ENCODE peak calls at places on chromosome 14, in five cellular contexts. O, Y, D, N and H are unnamed samples.

GRCh38 chr14:75885829-75886228 is 96.0 kb downstream of the TGFB3 start:
- DNase-seq in Y (peak), D (peak), N (no peak), O (peak), H (peak)

GRCh38 chr14:65243766-65244442 is 141.6 kb upstream of the MAX start:
- DNase-seq in Y (no peak), D (no peak), O (peak), N (no peak), H (peak)

GRCh38 chr14:102182190-102182589 is 42.5 kb downstream of the WDR20 start:
- DNase-seq in O (peak), D (no peak), Y (no peak), N (no peak), H (peak)

GRCh38 chr14:81311816-81312215 is 88.3 kb downstream of the STON2 start:
- DNase-seq in O (no peak), D (no peak), Y (peak), N (no peak), H (peak)

GRCh38 chr14:31128601-31129526 is 78.7 kb downstream of the HECTD1 start:
- DNase-seq in D (no peak), N (no peak), Y (no peak), O (no peak), H (no peak)

GRCh38 chr14:26187996-26188605 is 409.7 kb downstream of the NOVA1 start:
- DNase-seq in Y (peak), O (no peak), D (no peak), N (no peak), H (peak)

GRCh38 chr14:60616326-60617044 is 32.8 kb downstream of the SIX1 start:
- DNase-seq in N (no peak), Y (no peak), O (no peak), D (no peak), H (peak)

GRCh38 chr14:100076133-100076532 is 10.9 kb downstream of the EVL start:
- DNase-seq in D (peak), N (no peak), O (peak), Y (peak), H (peak)

GRCh38 chr14:99117671-99118045 is 154.3 kb downstream of the BCL11B start:
- DNase-seq in N (no peak), Y (no peak), O (no peak), D (no peak), H (no peak)

GRCh38 chr14:58863576-58864345 is 226.0 kb downstream of the DACT1 start:
- DNase-seq in O (peak), Y (no peak), N (no peak), D (no peak), H (no peak)

GRCh38 chr14:85366226-85366625 is 163.7 kb upstream of the FLRT2 start:
- DNase-seq in D (no peak), N (no peak), Y (no peak), O (no peak), H (no peak)

GRCh38 chr14:38248629-38249028 is 7.3 kb downstream of the CLEC14A start:
- DNase-seq in N (no peak), D (no peak), Y (no peak), O (no peak), H (no peak)

GRCh38 chr14:58978336-58978735 is 210.1 kb upstream of the DAAM1 start:
- DNase-seq in N (peak), O (peak), D (no peak), Y (no peak), H (peak)

GRCh38 chr14:92600318-92601053 is 86.9 kb downstream of the RIN3 start:
- DNase-seq in O (peak), D (no peak), N (no peak), Y (no peak), H (peak)

GRCh38 chr14:106841701-106842100 is 1315.3 kb downstream of the TMEM121 start:
- DNase-seq in N (no peak), O (no peak), D (no peak), Y (no peak), H (no peak)

GRCh38 chr14:96796851-96797187 is 363 bp upstream of the VRK1 start:
- DNase-seq in Y (no peak), D (no peak), N (no peak), O (no peak), H (no peak)

GRCh38 chr14:93654599-93654998 is 133.7 kb downstream of the PRIMA1 start:
- DNase-seq in D (no peak), N (no peak), O (no peak), Y (no peak), H (no peak)

GRCh38 chr14:30798961-30799360 is 75.4 kb upstream of the COCH start:
- DNase-seq in O (no peak), N (no peak), D (no peak), Y (no peak), H (no peak)

GRCh38 chr14:81400202-81400678 is at the start of gene STON2:
- DNase-seq in O (no peak), N (no peak), D (peak), Y (peak), H (peak)

GRCh38 chr14:68366656-68367055 is 426.2 kb downstream of the ZFP36L1 start:
- DNase-seq in N (no peak), O (no peak), D (no peak), Y (no peak), H (no peak)

GRCh38 chr14:21382095-21382494 is 1.7 kb downstream of the SUPT16H start:
- DNase-seq in D (no peak), Y (no peak), O (no peak), N (no peak), H (peak)

DNA sequence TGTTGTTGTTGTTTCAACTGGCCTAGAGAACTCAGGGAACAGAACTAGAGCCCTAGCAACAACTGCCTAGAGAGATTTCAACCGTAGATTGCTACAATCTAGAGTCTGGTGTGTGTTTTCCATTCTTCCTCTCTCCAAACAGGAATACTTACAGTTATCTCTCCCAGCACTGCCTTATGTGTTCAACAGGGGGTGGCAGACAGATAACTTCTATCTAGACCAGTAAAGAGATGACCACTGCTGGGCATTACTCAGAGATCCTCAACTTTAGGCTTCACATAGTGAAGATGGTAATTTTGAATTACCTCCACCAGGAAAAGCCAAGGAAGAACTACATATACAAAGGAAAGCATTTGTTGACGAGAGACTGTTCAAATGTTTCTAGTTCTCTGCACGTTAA is 4.8 kb downstream of the TXNDC16 start:
- DNase-seq in D (no peak), Y (no peak), O (no peak), N (no peak), H (no peak)
- TF ChIP-seq CTCF in D (no peak), Y (no peak), O (no peak), N (no peak), H (no peak)

GRCh38 chr14:35342160-35343010 is 50.2 kb downstream of the PSMA6 start:
- DNase-seq in O (peak), N (peak), Y (no peak), D (peak), H (peak)
- H3K4me3 ChIP-seq in O (no peak), N (peak), Y (no peak), D (peak), H (no peak)

GRCh38 chr14:91509083-91509877 is 830 bp downstream of the PPP4R3A start:
- DNase-seq in Y (peak), O (no peak), D (no peak), N (peak), H (peak)
- TF ChIP-seq CTCF in Y (no peak), O (no peak), D (no peak), N (no peak), H (no peak)

DNA sequence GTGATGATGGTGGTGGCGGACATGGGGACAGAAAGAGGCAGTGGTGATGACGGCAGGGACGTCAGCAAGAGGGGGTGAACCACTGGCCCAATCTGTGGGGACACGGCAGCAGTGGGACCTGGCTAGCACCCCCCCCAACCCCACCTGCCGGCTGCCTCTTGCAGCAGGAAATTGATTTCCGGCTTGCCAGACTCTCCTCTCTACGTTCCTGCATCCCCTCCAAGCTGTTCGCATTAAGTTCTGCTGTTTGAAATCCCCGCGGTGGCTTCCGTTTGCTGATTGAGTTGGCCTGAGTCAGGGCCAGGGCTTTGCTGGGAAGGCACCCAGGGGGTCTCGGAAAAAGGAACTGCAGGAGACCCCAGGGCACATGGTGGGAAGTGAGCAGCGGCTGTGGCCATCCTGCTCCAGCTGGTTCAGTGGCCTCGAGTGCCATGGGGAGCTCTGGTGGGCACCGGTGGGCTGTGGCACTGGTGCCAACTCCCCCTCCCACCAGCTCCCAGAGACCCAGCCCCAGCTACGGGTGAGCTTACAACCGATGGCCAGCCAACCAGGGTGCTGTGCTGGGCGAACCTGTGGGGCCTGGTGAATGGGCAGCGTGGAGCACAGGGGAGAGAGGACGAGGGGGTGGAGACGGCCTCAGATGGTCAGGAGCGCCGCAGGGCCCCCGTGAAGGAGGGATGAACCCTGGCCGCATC is 14.6 kb upstream of the NUDT14 start:
- DNase-seq in N (no peak), O (no peak), Y (no peak), D (no peak), H (no peak)
- H3K4me3 ChIP-seq in N (no peak), O (no peak), Y (no peak), D (no peak), H (no peak)

GRCh38 chr14:36773136-36773540 is 111.5 kb downstream of the PAX9 start:
- DNase-seq in Y (no peak), O (peak), D (no peak), N (no peak), H (no peak)
- TF ChIP-seq CTCF in Y (no peak), O (no peak), D (no peak), N (no peak), H (no peak)

GRCh38 chr14:50354527-50354926 is 42.2 kb downstream of the CDKL1 start:
- DNase-seq in N (no peak), Y (no peak), O (peak), D (no peak), H (no peak)

GRCh38 chr14:50351016-50351415 is 38.9 kb downstream of the DMAC2L start:
- DNase-seq in D (no peak), O (peak), Y (no peak), N (no peak), H (no peak)

GRCh38 chr14:50355692-50356091 is 41.0 kb downstream of the CDKL1 start:
- DNase-seq in D (no peak), N (no peak), Y (no peak), O (no peak), H (no peak)

GRCh38 chr14:50357124-50357523 is 39.6 kb downstream of the CDKL1 start:
- DNase-seq in O (no peak), D (no peak), N (no peak), Y (no peak), H (no peak)

GRCh38 chr14:50353126-50353525 is 41.0 kb downstream of the DMAC2L start:
- DNase-seq in Y (no peak), D (no peak), O (peak), N (no peak), H (no peak)
- H3K4me3 ChIP-seq in Y (no peak), D (no peak), O (no peak), N (no peak), H (no peak)